ENCODE peak calls at places on chromosomes 12 and 14, in ten cellular contexts. Z is stomach; H is sigmoid colon; T is CD4-positive, alpha-beta T cell; L is neural crest cell; W is fibroblast of pulmonary artery; E is heart left ventricle; I is choroid plexus epithelial cell; Y is bronchial epithelial cell; O is mesothelial cell of epicardium. K is an unnamed sample.

GRCh38 chr12:82964446-82964845 is 277.7 kb downstream of the TMTC2 start:
- DNase-seq in E (no peak), O (no peak), Y (peak), W (peak), Z (no peak), I (peak), T (no peak), L (no peak), H (no peak), K (no peak)

GRCh38 chr14:57549165-57549564 is 55.5 kb upstream of the CCDC198 start:
- DNase-seq in I (no peak), H (no peak), E (no peak), L (no peak), T (no peak), O (no peak), W (no peak), Z (no peak), Y (no peak), K (no peak)

GRCh38 chr14:50067723-50068495 is 48.5 kb downstream of the VCPKMT start:
- DNase-seq in T (no peak), H (no peak), Y (peak), L (no peak), W (peak), E (no peak), Z (peak), O (no peak), I (peak), K (no peak)

GRCh38 chr14:39617537-39617936 is 185.3 kb upstream of the FBXO33 start:
- DNase-seq in W (no peak), E (no peak), H (no peak), I (no peak), Y (no peak), O (no peak), L (no peak), Z (no peak), T (no peak), K (no peak)

GRCh38 chr14:86513056-86513455 is 983.1 kb downstream of the FLRT2 start:
- DNase-seq in Y (no peak), L (no peak), O (no peak), H (no peak), W (no peak), T (no peak), E (no peak), I (no peak), Z (no peak), K (no peak)

GRCh38 chr12:58425481-58426392 is 484.4 kb downstream of the ATP23 start:
- DNase-seq in T (no peak), O (no peak), L (peak), Z (peak), W (peak), H (no peak), I (peak), E (peak), Y (peak), K (peak)

GRCh38 chr14:88901199-88901588 is 76.7 kb downstream of the TTC8 start:
- DNase-seq in W (no peak), Y (no peak), I (no peak), T (no peak), H (no peak), O (no peak), Z (no peak), L (no peak), E (no peak), K (no peak)

GRCh38 chr12:71455028-71455737 is 15.6 kb downstream of the LGR5 start:
- DNase-seq in Z (no peak), E (no peak), L (no peak), O (no peak), I (no peak), H (no peak), W (no peak), T (no peak), Y (no peak), K (no peak)

GRCh38 chr12:114864688-114865685 is 181.0 kb upstream of the TBX3 start:
- DNase-seq in O (no peak), Y (no peak), L (no peak), E (no peak), T (no peak), I (peak), Z (no peak), H (no peak), W (no peak), K (no peak)

GRCh38 chr12:122072031-122072970 is 6.3 kb upstream of the MLXIP start:
- DNase-seq in O (no peak), E (no peak), Z (peak), Y (peak), H (peak), W (peak), L (no peak), T (no peak), I (peak), K (peak)

GRCh38 chr12:15995801-15996200 is 84.7 kb downstream of the DERA start:
- DNase-seq in O (no peak), Z (no peak), W (no peak), Y (no peak), I (no peak), T (no peak), L (no peak), H (no peak), E (no peak), K (no peak)

GRCh38 chr12:15996948-15997347 is 85.8 kb downstream of the DERA start:
- DNase-seq in E (no peak), H (no peak), Z (no peak), T (no peak), O (no peak), W (no peak), I (no peak), L (no peak), Y (no peak), K (no peak)

GRCh38 chr12:15997910-15998309 is 86.8 kb downstream of the DERA start:
- DNase-seq in Z (no peak), Y (no peak), O (no peak), H (no peak), E (no peak), W (no peak), I (peak), T (no peak), L (no peak), K (no peak)

DNA sequence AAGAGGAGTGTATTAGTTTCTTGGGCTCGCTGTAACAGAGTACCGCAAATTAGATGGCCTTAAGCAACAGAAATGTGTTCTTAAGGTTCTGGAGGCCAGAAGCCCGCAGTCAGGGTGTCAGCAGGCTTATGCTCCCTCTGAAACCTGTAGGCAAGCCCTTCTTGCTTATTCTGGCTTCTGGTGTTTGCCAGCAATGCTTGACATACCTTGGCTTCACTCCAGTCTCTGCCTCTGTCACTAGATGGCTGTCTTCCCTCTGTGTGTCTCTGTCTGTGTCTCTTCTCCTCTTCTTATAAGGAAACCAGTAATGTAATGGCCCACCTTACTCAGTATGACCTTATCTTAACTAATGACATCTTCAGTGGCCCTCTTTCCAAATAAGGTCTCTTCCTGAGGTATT is 85.1 kb downstream of the DERA start:
- DNase-seq in T (no peak), L (no peak), I (peak), Z (no peak), O (no peak), H (no peak), Y (no peak), E (no peak), W (peak), K (peak)
- TF ChIP-seq CTCF in T (no peak), L (no peak), I (peak), Z (no peak), O (no peak), H (no peak), Y (no peak), E (no peak), W (peak), K (no peak)

GRCh38 chr12:128798543-128799341 is 25.0 kb downstream of the SLC15A4 start:
- DNase-seq in Z (no peak), E (no peak), T (no peak), O (no peak), H (peak), L (no peak), Y (no peak), I (peak), W (peak), K (no peak)
- TF ChIP-seq CTCF in Z (no peak), E (no peak), T (no peak), O (peak), H (no peak), L (peak), Y (no peak), I (peak), W (peak), K (peak)

GRCh38 chr12:91892081-91892855 is 253.4 kb downstream of the BTG1 start:
- DNase-seq in Z (no peak), W (no peak), I (no peak), H (no peak), T (no peak), O (no peak), E (no peak), L (no peak), Y (no peak), K (no peak)
- TF ChIP-seq CTCF in Z (no peak), W (no peak), I (no peak), H (no peak), T (no peak), O (no peak), E (no peak), L (no peak), Y (no peak), K (no peak)

GRCh38 chr12:65170245-65170881 is 980 bp downstream of the LEMD3 start:
- DNase-seq in T (peak), O (peak), H (peak), Y (peak), E (peak), Z (peak), I (peak), W (peak), L (peak), K (peak)

GRCh38 chr12:65168606-65169310 is 625 bp upstream of the LEMD3 start:
- DNase-seq in Y (no peak), I (peak), Z (no peak), T (no peak), L (no peak), E (no peak), O (no peak), W (no peak), H (no peak), K (no peak)

GRCh38 chr12:65171073-65171472 is 1.7 kb downstream of the LEMD3 start:
- DNase-seq in T (no peak), O (no peak), H (no peak), L (no peak), W (peak), Z (no peak), E (no peak), Y (peak), I (peak), K (no peak)

GRCh38 chr12:65171870-65172269 is 2.5 kb downstream of the LEMD3 start:
- DNase-seq in W (no peak), L (no peak), Z (no peak), I (peak), O (no peak), E (no peak), Y (peak), H (no peak), T (no peak), K (no peak)

DNA sequence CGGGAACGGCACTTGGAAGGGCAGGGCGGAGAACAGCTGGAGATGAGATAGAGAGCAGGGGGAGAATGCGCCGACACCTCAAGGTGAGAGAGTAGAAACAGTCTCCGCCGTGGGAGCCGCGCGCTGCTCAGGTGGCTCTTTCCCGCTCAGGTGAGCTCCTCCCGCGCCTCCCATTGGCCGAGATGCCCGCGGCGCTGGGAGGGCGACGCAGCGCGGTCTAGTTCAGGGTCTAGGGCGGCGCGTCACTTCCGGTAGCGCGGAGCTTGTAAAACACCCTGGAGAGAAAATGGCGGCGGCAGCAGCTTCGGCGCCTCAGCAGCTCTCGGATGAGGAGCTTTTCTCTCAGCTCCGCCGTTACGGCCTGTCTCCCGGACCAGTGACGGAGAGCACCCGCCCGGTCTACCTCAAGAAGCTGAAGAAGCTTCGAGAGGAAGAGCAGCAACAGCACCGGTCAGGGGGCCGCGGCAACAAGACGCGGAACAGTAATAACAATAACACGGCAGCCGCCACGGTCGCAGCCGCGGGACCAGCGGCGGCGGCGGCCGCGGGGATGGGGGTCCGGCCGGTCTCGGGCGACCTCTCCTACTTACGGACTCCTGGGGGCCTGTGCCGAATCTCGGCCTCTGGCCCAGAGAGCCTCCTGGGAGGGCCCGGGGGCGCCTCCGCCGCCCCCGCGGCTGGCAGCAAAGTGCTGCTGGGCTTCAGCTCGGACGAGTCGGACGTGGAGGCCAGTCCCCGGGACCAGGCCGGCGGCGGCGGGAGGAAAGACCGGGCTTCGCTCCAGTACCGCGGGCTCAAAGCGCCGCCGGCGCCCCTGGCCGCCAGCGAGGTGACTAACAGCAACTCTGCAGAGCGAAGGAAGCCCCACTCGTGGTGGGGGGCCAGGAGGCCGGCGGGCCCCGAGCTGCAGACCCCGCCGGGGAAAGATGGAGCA is at the start of gene LEMD3:
- DNase-seq in H (peak), I (peak), Z (peak), E (peak), W (peak), O (peak), L (peak), Y (peak), T (peak), K (peak)
- TF ChIP-seq CTCF in H (no peak), I (peak), Z (no peak), E (no peak), W (no peak), O (no peak), L (peak), Y (peak), T (no peak), K (no peak)

GRCh38 chr12:11227373-11227772 is 40.6 kb upstream of the TAS2R42 start:
- DNase-seq in L (no peak), I (no peak), W (no peak), Z (no peak), E (no peak), Y (no peak), T (no peak), H (no peak), O (no peak), K (no peak)

DNA sequence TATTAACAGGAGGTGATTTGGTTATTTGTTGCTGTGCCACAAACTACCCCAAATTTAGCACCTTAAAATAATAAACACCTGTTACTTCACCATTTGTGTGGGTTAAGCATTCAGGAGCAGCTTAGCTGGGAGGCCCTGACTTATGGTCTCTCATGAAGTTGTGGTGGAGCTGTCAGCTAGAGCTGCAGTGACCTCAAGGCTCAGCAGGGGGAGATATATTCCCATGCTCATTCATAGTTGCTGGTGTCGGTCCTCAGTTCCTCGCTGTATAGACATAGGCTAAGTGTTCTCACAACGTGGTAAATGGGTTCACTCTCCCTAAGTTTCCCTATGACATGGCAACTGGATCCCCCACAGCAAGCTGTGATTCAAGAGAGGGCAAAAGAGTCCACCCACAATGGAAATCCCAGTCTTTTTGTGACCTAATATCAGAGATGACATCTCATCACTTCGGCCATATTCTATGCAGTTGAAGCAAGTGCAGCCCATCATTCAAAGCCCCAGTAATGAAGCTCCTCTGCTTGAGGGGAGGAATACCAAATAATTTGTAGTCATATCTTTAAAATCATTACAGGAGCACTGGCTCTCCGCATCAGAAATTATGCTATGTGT is 41.1 kb downstream of the PRB3 start:
- DNase-seq in Z (peak), Y (peak), W (peak), T (no peak), H (no peak), O (no peak), E (no peak), I (peak), L (peak), K (peak)
- TF ChIP-seq CTCF in Z (peak), Y (peak), W (peak), T (peak), H (no peak), O (peak), E (peak), I (peak), L (peak), K (peak)

GRCh38 chr14:104530651-104531050 is 48.9 kb upstream of the C14orf180 start:
- DNase-seq in L (no peak), Z (no peak), O (no peak), T (no peak), W (no peak), H (peak), E (no peak), I (no peak), Y (no peak), K (no peak)
- TF ChIP-seq CTCF in L (no peak), Z (no peak), O (no peak), T (no peak), W (no peak), H (no peak), E (no peak), I (no peak), Y (no peak), K (no peak)

GRCh38 chr12:20367731-20368652 is at the start of gene PDE3A:
- DNase-seq in H (peak), W (peak), I (peak), O (peak), Y (peak), T (no peak), L (peak), Z (no peak), E (peak), K (peak)
- TF ChIP-seq CTCF in H (no peak), W (peak), I (peak), O (no peak), Y (no peak), T (no peak), L (peak), Z (no peak), E (no peak), K (no peak)

DNA sequence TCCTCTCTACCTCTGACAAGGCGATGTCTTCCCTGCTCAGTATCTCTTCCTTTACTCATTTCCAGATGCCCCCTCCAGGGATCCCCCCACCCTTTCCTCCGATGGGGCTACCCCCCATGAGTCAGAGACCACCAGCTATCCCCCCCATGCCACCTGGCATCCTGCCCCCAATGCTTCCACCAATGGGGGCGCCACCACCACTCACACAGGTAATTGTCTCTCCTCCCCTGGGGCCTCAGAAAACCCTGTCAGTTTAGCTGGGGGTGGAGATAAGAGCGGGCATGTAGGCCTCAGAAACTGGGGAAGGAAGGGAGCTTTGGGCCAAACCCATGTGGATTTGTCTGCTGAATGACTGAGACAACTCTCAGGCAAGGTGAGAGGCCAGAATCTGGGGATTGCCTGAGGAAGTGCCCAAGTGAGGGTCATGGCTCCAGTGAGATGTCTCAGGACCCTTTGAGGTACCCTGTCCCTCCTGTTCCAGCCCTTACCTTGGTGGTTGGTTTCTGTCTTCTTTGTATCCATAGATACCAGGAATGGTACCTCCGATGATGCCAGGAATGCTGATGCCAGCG is 8.1 kb downstream of the PRPF40B start:
- DNase-seq in I (no peak), E (no peak), L (no peak), W (no peak), H (peak), T (no peak), Y (no peak), Z (no peak), O (no peak), K (no peak)
- TF ChIP-seq CTCF in I (no peak), E (no peak), L (no peak), W (no peak), H (no peak), T (no peak), Y (no peak), Z (no peak), O (no peak), K (no peak)

GRCh38 chr14:61569783-61570182 is 125.5 kb upstream of the HIF1A start:
- DNase-seq in Y (peak), E (peak), W (peak), Z (peak), H (peak), I (peak), O (no peak), T (peak), L (no peak), K (no peak)

GRCh38 chr14:61566537-61567225 is 128.6 kb upstream of the HIF1A start:
- DNase-seq in Z (no peak), O (no peak), Y (peak), T (no peak), H (no peak), L (no peak), E (no peak), W (peak), I (peak), K (no peak)

GRCh38 chr14:61569308-61569707 is 126.0 kb upstream of the HIF1A start:
- DNase-seq in Y (no peak), I (no peak), Z (no peak), T (no peak), O (no peak), L (no peak), E (no peak), W (no peak), H (no peak), K (no peak)

GRCh38 chr14:61568572-61569011 is 126.7 kb upstream of the HIF1A start:
- DNase-seq in H (no peak), L (no peak), T (peak), Z (peak), Y (no peak), W (no peak), I (no peak), E (peak), O (no peak), K (no peak)

GRCh38 chr14:61567838-61568571 is 127.3 kb upstream of the HIF1A start:
- DNase-seq in L (no peak), T (no peak), H (no peak), E (no peak), O (no peak), Z (no peak), Y (no peak), I (no peak), W (no peak), K (no peak)
- TF ChIP-seq CTCF in L (no peak), T (no peak), H (no peak), E (no peak), O (no peak), Z (no peak), Y (no peak), I (no peak), W (no peak), K (no peak)